ENCODE peak calls at places on chromosomes 12 and 14, in ten cellular contexts. S is psoas muscle, N is hepatocyte, M is IMR-90, R is retinal pigment epithelial cell, V is BE2C, X is Peyer's patch, Y is brain microvascular endothelial cell, B is heart right ventricle, E is lower leg skin. F is an unnamed sample.

GRCh38 chr12:69545081-69545480 is 40.2 kb upstream of the CCT2 start:
- DNase-seq in S (no peak), N (no peak), M (no peak), R (no peak), V (no peak), X (no peak), Y (no peak), B (no peak), E (no peak), F (no peak)

GRCh38 chr12:18591473-18591872 is 146.3 kb downstream of the PLCZ1 start:
- DNase-seq in S (no peak), N (no peak), M (no peak), R (no peak), V (no peak), X (no peak), Y (no peak), B (no peak), E (no peak), F (no peak)

GRCh38 chr12:4843907-4844306 is 65.8 kb upstream of the KCNA1 start:
- DNase-seq in S (no peak), N (no peak), M (no peak), R (no peak), V (no peak), X (no peak), Y (no peak), B (no peak), E (no peak), F (no peak)

GRCh38 chr14:71711131-71711530 is 221.1 kb upstream of the RGS6 start:
- DNase-seq in S (no peak), N (no peak), M (no peak), R (no peak), V (no peak), X (no peak), Y (no peak), B (no peak), E (no peak), F (no peak)

GRCh38 chr12:95796225-95796981 is 5.8 kb upstream of the NTN4 start:
- DNase-seq in S (no peak), N (no peak), M (no peak), R (no peak), V (no peak), X (no peak), Y (no peak), B (no peak), E (no peak), F (no peak)

GRCh38 chr14:39368261-39368959 is 63.8 kb downstream of the FBXO33 start:
- DNase-seq in S (peak), N (peak), M (peak), R (no peak), V (peak), X (no peak), Y (peak), B (peak), E (peak), F (peak)

GRCh38 chr12:67832155-67832554 is 157.1 kb upstream of the IFNG-AS1 start:
- DNase-seq in S (no peak), N (no peak), M (no peak), R (no peak), V (no peak), X (no peak), Y (no peak), B (no peak), E (no peak), F (no peak)

GRCh38 chr14:33943081-33943480 is 7.8 kb downstream of the EGLN3 start:
- DNase-seq in S (no peak), N (no peak), M (no peak), R (no peak), V (peak), X (peak), Y (no peak), B (no peak), E (peak), F (no peak)

GRCh38 chr12:19683178-19683927 is 244.1 kb downstream of the AEBP2 start:
- DNase-seq in S (no peak), N (no peak), M (peak), R (no peak), V (no peak), X (no peak), Y (peak), B (no peak), E (no peak), F (no peak)

GRCh38 chr12:54378791-54379400 is 5.6 kb downstream of the ZNF385A start:
- DNase-seq in S (peak), N (peak), M (no peak), R (no peak), V (peak), X (peak), Y (no peak), B (peak), E (no peak), F (peak)

GRCh38 chr12:1473418-1473817 is 121.0 kb downstream of the FBXL14 start:
- DNase-seq in S (no peak), N (no peak), M (no peak), R (no peak), V (no peak), X (no peak), Y (no peak), B (no peak), E (no peak), F (no peak)

GRCh38 chr12:53677612-53678133 is 1.8 kb upstream of the ATP5MC2 start:
- DNase-seq in S (no peak), N (no peak), M (no peak), R (no peak), V (no peak), X (no peak), Y (no peak), B (no peak), E (no peak), F (no peak)

GRCh38 chr12:49327368-49327767 is 4.3 kb downstream of the TROAP start:
- DNase-seq in S (no peak), N (no peak), M (no peak), R (no peak), V (no peak), X (no peak), Y (no peak), B (no peak), E (no peak), F (no peak)

GRCh38 chr12:57227315-57228115 is 2.0 kb upstream of the SHMT2 start:
- DNase-seq in S (no peak), N (no peak), M (peak), R (no peak), V (peak), X (no peak), Y (no peak), B (no peak), E (no peak), F (no peak)

GRCh38 chr14:96180004-96180403 is 24.6 kb upstream of the BDKRB2 start:
- DNase-seq in S (no peak), N (no peak), M (no peak), R (no peak), V (no peak), X (no peak), Y (no peak), B (no peak), E (no peak), F (no peak)

GRCh38 chr12:124715121-124715990 is 147.9 kb upstream of the NCOR2 start:
- DNase-seq in S (peak), N (peak), M (peak), R (no peak), V (no peak), X (no peak), Y (no peak), B (no peak), E (no peak), F (peak)

GRCh38 chr12:126676426-126676825 is 1590.5 kb upstream of the TMEM132C start:
- DNase-seq in S (no peak), N (no peak), M (no peak), R (no peak), V (no peak), X (no peak), Y (no peak), B (no peak), E (no peak), F (no peak)

GRCh38 chr12:13229504-13229903 is 33.0 kb downstream of the EMP1 start:
- DNase-seq in S (no peak), N (no peak), M (no peak), R (no peak), V (no peak), X (no peak), Y (no peak), B (no peak), E (no peak), F (no peak)

GRCh38 chr12:119154435-119154818 is 24.3 kb upstream of the HSPB8 start:
- DNase-seq in S (no peak), N (peak), M (no peak), R (no peak), V (peak), X (no peak), Y (no peak), B (no peak), E (no peak), F (peak)

GRCh38 chr12:55789171-55789570 is 28.4 kb downstream of the SARNP start:
- DNase-seq in S (no peak), N (no peak), M (no peak), R (no peak), V (no peak), X (no peak), Y (no peak), B (no peak), E (no peak), F (no peak)

GRCh38 chr12:15268927-15269552 is 47.8 kb upstream of the RERG start:
- DNase-seq in S (no peak), N (peak), M (peak), R (peak), V (peak), X (no peak), Y (peak), B (peak), E (peak), F (peak)

GRCh38 chr14:37230551-37231194 is 32.9 kb downstream of the MIPOL1 start:
- DNase-seq in S (no peak), N (peak), M (peak), R (no peak), V (peak), X (no peak), Y (peak), B (peak), E (no peak), F (peak)

GRCh38 chr12:5333096-5333495 is 98.8 kb upstream of the NTF3 start:
- DNase-seq in S (peak), N (no peak), M (no peak), R (no peak), V (no peak), X (no peak), Y (no peak), B (peak), E (no peak), F (no peak)

GRCh38 chr12:78824918-78825317 is 39.7 kb upstream of the SYT1 start:
- DNase-seq in S (no peak), N (no peak), M (no peak), R (no peak), V (no peak), X (no peak), Y (no peak), B (no peak), E (no peak), F (no peak)

GRCh38 chr12:124463341-124463861 is 104.0 kb downstream of the NCOR2 start:
- DNase-seq in S (no peak), N (peak), M (no peak), R (peak), V (peak), X (no peak), Y (no peak), B (no peak), E (no peak), F (no peak)

GRCh38 chr12:52036587-52037171 is 14.6 kb upstream of the NR4A1 start:
- DNase-seq in S (peak), N (peak), M (peak), R (no peak), V (peak), X (peak), Y (peak), B (peak), E (peak), F (peak)

GRCh38 chr12:30847259-30847658 is 79.3 kb upstream of the TSPAN11 start:
- DNase-seq in S (no peak), N (peak), M (peak), R (peak), V (peak), X (no peak), Y (peak), B (no peak), E (no peak), F (peak)

GRCh38 chr14:69259531-69260245 is at the start of gene GALNT16:
- DNase-seq in S (peak), N (peak), M (peak), R (no peak), V (peak), X (no peak), Y (no peak), B (peak), E (no peak), F (peak)

GRCh38 chr14:56057071-56057865 is 60.9 kb upstream of the PELI2 start:
- DNase-seq in S (no peak), N (no peak), M (no peak), R (no peak), V (no peak), X (no peak), Y (no peak), B (no peak), E (no peak), F (no peak)

GRCh38 chr12:52204931-52205505 is 13.2 kb upstream of the KRT80 start:
- DNase-seq in S (no peak), N (no peak), M (no peak), R (no peak), V (peak), X (peak), Y (no peak), B (no peak), E (no peak), F (no peak)

GRCh38 chr12:18897816-18898215 is 159.9 kb downstream of the CAPZA3 start:
- DNase-seq in S (no peak), N (no peak), M (peak), R (no peak), V (no peak), X (no peak), Y (peak), B (no peak), E (no peak), F (no peak)

GRCh38 chr12:120261951-120262851 is 3.3 kb downstream of the PXN start:
- DNase-seq in S (no peak), N (no peak), M (no peak), R (no peak), V (no peak), X (peak), Y (no peak), B (no peak), E (peak), F (no peak)

GRCh38 chr14:29868000-29868399 is 59.6 kb downstream of the PRKD1 start:
- DNase-seq in S (no peak), N (no peak), M (peak), R (no peak), V (no peak), X (no peak), Y (no peak), B (no peak), E (no peak), F (no peak)

GRCh38 chr12:116508145-116509121 is 50.7 kb upstream of the MAP1LC3B2 start:
- DNase-seq in S (peak), N (no peak), M (no peak), R (no peak), V (peak), X (peak), Y (no peak), B (peak), E (no peak), F (peak)

GRCh38 chr12:120429368-120429767 is 8.5 kb upstream of the COX6A1 start:
- DNase-seq in S (no peak), N (no peak), M (no peak), R (no peak), V (no peak), X (no peak), Y (no peak), B (no peak), E (no peak), F (no peak)

DNA sequence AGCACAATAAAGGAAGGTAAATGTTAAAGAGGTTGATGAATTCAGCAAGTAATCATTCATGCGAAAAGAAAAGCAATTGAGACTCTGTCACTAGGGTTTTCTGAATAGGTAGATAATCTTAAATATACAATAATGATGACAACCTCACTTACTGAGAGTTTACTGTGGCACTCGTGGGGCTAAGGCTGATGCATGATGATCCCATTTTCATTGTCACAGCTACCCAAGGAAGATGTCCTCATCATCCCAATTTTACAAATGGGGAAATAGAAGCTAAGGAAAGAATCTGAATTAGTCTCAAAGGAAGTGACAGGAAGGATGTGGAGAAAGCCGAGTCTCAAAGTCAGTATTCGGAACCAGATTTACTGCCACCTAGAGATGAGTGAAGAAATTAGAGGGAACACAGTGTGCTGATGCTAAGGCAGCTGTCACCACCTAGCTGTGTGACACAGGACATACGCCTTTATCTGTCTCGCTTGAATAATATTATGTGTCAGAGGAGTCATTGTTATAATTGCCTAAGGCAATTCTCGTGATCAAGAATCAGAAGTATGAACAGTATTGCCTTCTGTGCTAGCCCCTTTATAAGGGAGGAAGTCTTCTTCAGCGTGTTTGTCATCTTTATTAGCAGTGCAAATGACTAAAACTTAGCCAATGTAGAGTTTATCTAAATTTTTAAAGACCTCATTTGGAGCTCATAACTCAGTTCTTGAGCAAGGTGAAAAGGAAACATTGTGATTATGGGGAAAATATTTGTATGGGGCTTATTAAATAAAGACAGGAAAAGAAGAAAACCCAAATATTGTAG is 63.2 kb downstream of the ERGIC2 start:
- DNase-seq in S (no peak), N (peak), M (peak), R (no peak), V (peak), X (no peak), Y (peak), B (peak), E (peak), F (peak)
- TF ChIP-seq CTCF in S (peak), N (peak), M (peak), R (peak), V (peak), X (peak), Y (peak), B (peak), E (no peak), F (peak)

GRCh38 chr12:62983594-62983993 is 48.6 kb upstream of the PPM1H start:
- DNase-seq in S (no peak), N (no peak), M (no peak), R (no peak), V (no peak), X (no peak), Y (no peak), B (no peak), E (no peak), F (no peak)
- TF ChIP-seq CTCF in S (no peak), N (peak), M (no peak), R (peak), V (no peak), X (no peak), Y (peak), B (peak), E (no peak), F (no peak)

DNA sequence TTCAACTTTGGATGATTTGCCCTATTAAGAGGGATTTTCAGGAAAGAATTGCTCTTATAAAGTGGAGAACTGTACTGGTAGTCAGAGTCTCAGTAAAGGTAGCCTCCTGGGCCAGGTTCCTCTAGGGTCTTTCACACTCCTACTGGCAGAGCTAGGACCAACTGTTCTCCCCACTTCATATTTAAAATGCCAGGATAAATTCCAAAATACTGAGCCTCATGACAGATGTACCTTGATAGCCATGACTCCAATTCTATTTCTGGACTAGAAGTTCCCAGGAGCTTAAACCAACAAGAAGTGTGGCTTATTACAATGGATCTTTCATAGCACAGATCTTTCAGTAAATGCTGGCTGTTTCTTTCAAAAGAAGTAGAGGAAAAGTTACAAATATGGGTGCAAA is 126.5 kb downstream of the C12orf75 start:
- DNase-seq in S (no peak), N (no peak), M (peak), R (no peak), V (no peak), X (no peak), Y (no peak), B (no peak), E (no peak), F (no peak)
- TF ChIP-seq CTCF in S (no peak), N (no peak), M (no peak), R (no peak), V (no peak), X (no peak), Y (no peak), B (no peak), E (no peak), F (no peak)

DNA sequence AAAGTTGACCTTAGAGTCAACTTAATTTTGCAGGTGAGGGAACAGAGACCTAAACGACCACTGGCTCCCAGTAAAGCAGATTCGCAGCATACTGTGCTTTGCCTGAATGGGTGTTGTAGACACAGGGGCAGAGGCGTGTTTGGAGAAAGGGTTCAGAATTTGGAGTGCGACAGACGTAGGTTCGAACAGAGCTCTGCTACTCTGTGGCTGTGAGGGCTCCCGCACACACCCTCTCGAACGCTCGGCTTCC is 240 bp upstream of the TOMM20L start:
- DNase-seq in S (no peak), N (no peak), M (no peak), R (no peak), V (no peak), X (no peak), Y (no peak), B (no peak), E (no peak), F (no peak)
- TF ChIP-seq CTCF in S (no peak), N (no peak), M (no peak), R (no peak), V (no peak), X (no peak), Y (no peak), B (no peak), E (no peak), F (no peak)

GRCh38 chr12:47190271-47190750 is 110.6 kb upstream of the AMIGO2 start:
- DNase-seq in S (no peak), N (no peak), M (peak), R (peak), V (no peak), X (no peak), Y (peak), B (no peak), E (no peak), F (no peak)

GRCh38 chr12:47192046-47192445 is 112.3 kb upstream of the AMIGO2 start:
- DNase-seq in S (no peak), N (no peak), M (no peak), R (no peak), V (no peak), X (no peak), Y (no peak), B (no peak), E (no peak), F (no peak)

GRCh38 chr12:47193066-47193465 is 113.3 kb upstream of the AMIGO2 start:
- DNase-seq in S (no peak), N (no peak), M (no peak), R (no peak), V (no peak), X (no peak), Y (no peak), B (no peak), E (no peak), F (no peak)

GRCh38 chr12:47190905-47191304 is 111.1 kb upstream of the AMIGO2 start:
- DNase-seq in S (no peak), N (no peak), M (no peak), R (no peak), V (no peak), X (no peak), Y (no peak), B (no peak), E (no peak), F (no peak)

GRCh38 chr12:47194501-47194900 is 114.7 kb upstream of the AMIGO2 start:
- DNase-seq in S (no peak), N (no peak), M (no peak), R (no peak), V (no peak), X (no peak), Y (no peak), B (no peak), E (no peak), F (no peak)
- TF ChIP-seq CTCF in S (no peak), N (no peak), M (no peak), R (no peak), V (no peak), X (no peak), Y (no peak), B (no peak), E (no peak), F (no peak)

GRCh38 chr12:111766608-111767361 is at the start of gene ALDH2:
- DNase-seq in S (peak), N (peak), M (peak), R (no peak), V (peak), X (peak), Y (no peak), B (peak), E (no peak), F (peak)
- TF ChIP-seq CTCF in S (no peak), N (peak), M (peak), R (no peak), V (no peak), X (no peak), Y (no peak), B (peak), E (no peak), F (no peak)

DNA sequence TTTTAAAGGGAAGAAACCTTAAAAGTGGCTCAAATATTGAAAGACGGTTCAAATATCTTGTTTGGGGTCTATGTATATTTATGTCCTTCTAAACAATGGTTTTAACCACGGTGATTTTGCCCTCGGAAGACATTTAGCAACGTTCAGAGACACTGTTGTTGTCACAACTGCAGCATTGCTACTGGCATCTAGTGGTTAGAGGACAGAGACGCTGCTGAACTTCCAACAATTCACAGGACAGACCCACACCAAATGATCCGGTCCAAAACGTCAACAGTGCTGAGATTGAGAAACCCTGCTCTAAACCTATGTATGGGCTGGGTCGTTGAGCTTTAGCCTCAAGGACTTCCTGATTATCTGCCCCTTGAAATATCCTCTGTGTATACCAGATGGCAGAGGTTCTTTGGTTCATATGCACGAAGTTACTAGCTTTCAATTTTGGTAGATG is 1.7 kb downstream of the ANGEL1 start:
- DNase-seq in S (no peak), N (peak), M (peak), R (no peak), V (peak), X (no peak), Y (peak), B (no peak), E (no peak), F (no peak)
- TF ChIP-seq CTCF in S (no peak), N (peak), M (peak), R (peak), V (peak), X (no peak), Y (peak), B (peak), E (no peak), F (no peak)

F was measured in nephron progenitor cell.